ENCODE peak calls at places on chromosomes 7 and 10, in six cellular contexts. One of them, this sample, is unnamed.

GRCh38 chr10:44468965-44469364 is 84.1 kb upstream of the CXCL12 start:
- DNase-seq in dorsolateral prefrontal cortex: no peak
- DNase-seq in effector CD4-positive, alpha-beta T cell: no peak
- DNase-seq in activated T-cell treated with anti-CD3 and anti-CD28 coated beads for 4 hours: no peak
- DNase-seq in pancreas: no peak
- DNase-seq in HuH-7.5: no peak
- DNase-seq in this sample: no peak

GRCh38 chr10:81873932-81874816 is 820 bp upstream of the NRG3 start:
- DNase-seq in effector CD4-positive, alpha-beta T cell: no peak
- DNase-seq in activated T-cell treated with anti-CD3 and anti-CD28 coated beads for 4 hours: no peak
- DNase-seq in pancreas: peak; percentile 51
- DNase-seq in HuH-7.5: peak; percentile 74
- DNase-seq in dorsolateral prefrontal cortex: peak; percentile 80
- DNase-seq in this sample: no peak

GRCh38 chr10:95499482-95499989 is 61.6 kb downstream of the SORBS1 start:
- DNase-seq in dorsolateral prefrontal cortex: no peak
- DNase-seq in HuH-7.5: no peak
- DNase-seq in activated T-cell treated with anti-CD3 and anti-CD28 coated beads for 4 hours: no peak
- DNase-seq in pancreas: no peak
- DNase-seq in effector CD4-positive, alpha-beta T cell: no peak
- DNase-seq in this sample: no peak

GRCh38 chr10:22570733-22571430 is 143.5 kb downstream of the PIP4K2A start:
- DNase-seq in dorsolateral prefrontal cortex: no peak
- DNase-seq in HuH-7.5: no peak
- DNase-seq in effector CD4-positive, alpha-beta T cell: no peak
- DNase-seq in pancreas: no peak
- DNase-seq in activated T-cell treated with anti-CD3 and anti-CD28 coated beads for 4 hours: no peak
- DNase-seq in this sample: no peak

GRCh38 chr7:23105086-23105643 is 420 bp upstream of the KLHL7 start:
- DNase-seq in pancreas: no peak
- DNase-seq in dorsolateral prefrontal cortex: no peak
- DNase-seq in activated T-cell treated with anti-CD3 and anti-CD28 coated beads for 4 hours: no peak
- DNase-seq in effector CD4-positive, alpha-beta T cell: no peak
- DNase-seq in HuH-7.5: no peak
- DNase-seq in this sample: no peak

GRCh38 chr10:126087274-126087673 is 190.9 kb downstream of the FANK1 start:
- DNase-seq in pancreas: no peak
- DNase-seq in activated T-cell treated with anti-CD3 and anti-CD28 coated beads for 4 hours: no peak
- DNase-seq in effector CD4-positive, alpha-beta T cell: no peak
- DNase-seq in HuH-7.5: no peak
- DNase-seq in dorsolateral prefrontal cortex: no peak
- DNase-seq in this sample: no peak

GRCh38 chr7:87370660-87371180 is 25.3 kb downstream of the CROT start:
- DNase-seq in effector CD4-positive, alpha-beta T cell: no peak
- DNase-seq in HuH-7.5: no peak
- DNase-seq in dorsolateral prefrontal cortex: no peak
- DNase-seq in activated T-cell treated with anti-CD3 and anti-CD28 coated beads for 4 hours: no peak
- DNase-seq in pancreas: no peak
- DNase-seq in this sample: no peak

GRCh38 chr7:98211676-98212531 is 665 bp downstream of the BHLHA15 start:
- DNase-seq in HuH-7.5: peak; percentile 95
- DNase-seq in activated T-cell treated with anti-CD3 and anti-CD28 coated beads for 4 hours: no peak
- DNase-seq in dorsolateral prefrontal cortex: peak; percentile 27
- DNase-seq in effector CD4-positive, alpha-beta T cell: no peak
- DNase-seq in pancreas: peak; percentile 51
- DNase-seq in this sample: no peak

GRCh38 chr10:8404721-8405120 is 350.2 kb downstream of the GATA3 start:
- DNase-seq in HuH-7.5: no peak
- DNase-seq in effector CD4-positive, alpha-beta T cell: peak; percentile 54
- DNase-seq in activated T-cell treated with anti-CD3 and anti-CD28 coated beads for 4 hours: no peak
- DNase-seq in pancreas: no peak
- DNase-seq in dorsolateral prefrontal cortex: no peak
- DNase-seq in this sample: peak; percentile 53

GRCh38 chr10:49679480-49679893 is at the start of gene C10orf53:
- DNase-seq in effector CD4-positive, alpha-beta T cell: no peak
- DNase-seq in pancreas: peak; percentile 43
- DNase-seq in activated T-cell treated with anti-CD3 and anti-CD28 coated beads for 4 hours: no peak
- DNase-seq in HuH-7.5: no peak
- DNase-seq in dorsolateral prefrontal cortex: peak; percentile 47
- DNase-seq in this sample: no peak

GRCh38 chr7:139974179-139974811 is 88.5 kb downstream of the PARP12 start:
- DNase-seq in dorsolateral prefrontal cortex: no peak
- DNase-seq in activated T-cell treated with anti-CD3 and anti-CD28 coated beads for 4 hours: no peak
- DNase-seq in pancreas: no peak
- DNase-seq in HuH-7.5: no peak
- DNase-seq in effector CD4-positive, alpha-beta T cell: no peak
- DNase-seq in this sample: no peak

GRCh38 chr10:59465089-59465488 is 102.7 kb upstream of the FAM13C start:
- DNase-seq in activated T-cell treated with anti-CD3 and anti-CD28 coated beads for 4 hours: no peak
- DNase-seq in dorsolateral prefrontal cortex: no peak
- DNase-seq in pancreas: no peak
- DNase-seq in effector CD4-positive, alpha-beta T cell: no peak
- DNase-seq in HuH-7.5: no peak
- DNase-seq in this sample: no peak

GRCh38 chr7:128135275-128136214 is 104.3 kb upstream of the LRRC4 start:
- DNase-seq in pancreas: peak; percentile 23
- DNase-seq in activated T-cell treated with anti-CD3 and anti-CD28 coated beads for 4 hours: peak; percentile 56
- DNase-seq in effector CD4-positive, alpha-beta T cell: peak; percentile 32
- DNase-seq in HuH-7.5: peak; percentile 74
- DNase-seq in dorsolateral prefrontal cortex: no peak
- DNase-seq in this sample: peak; percentile 35

GRCh38 chr10:110919971-110920881 is 822 bp downstream of the SHOC2 start:
- DNase-seq in HuH-7.5: peak; percentile 22
- DNase-seq in effector CD4-positive, alpha-beta T cell: no peak
- DNase-seq in activated T-cell treated with anti-CD3 and anti-CD28 coated beads for 4 hours: peak; percentile 2
- DNase-seq in dorsolateral prefrontal cortex: no peak
- DNase-seq in pancreas: peak; percentile 44
- DNase-seq in this sample: peak; percentile 4

GRCh38 chr10:111598433-111599059 is 521.7 kb downstream of the ADRA2A start:
- DNase-seq in pancreas: peak; percentile 40
- DNase-seq in activated T-cell treated with anti-CD3 and anti-CD28 coated beads for 4 hours: peak; percentile 17
- DNase-seq in HuH-7.5: peak; percentile 13
- DNase-seq in dorsolateral prefrontal cortex: no peak
- DNase-seq in effector CD4-positive, alpha-beta T cell: peak; percentile 14
- DNase-seq in this sample: peak; percentile 15

GRCh38 chr10:110531687-110532086 is 34.0 kb downstream of the DUSP5 start:
- DNase-seq in HuH-7.5: no peak
- DNase-seq in pancreas: no peak
- DNase-seq in activated T-cell treated with anti-CD3 and anti-CD28 coated beads for 4 hours: no peak
- DNase-seq in effector CD4-positive, alpha-beta T cell: no peak
- DNase-seq in dorsolateral prefrontal cortex: no peak
- DNase-seq in this sample: no peak

This sample was measured in T follicular helper cell.